ENCODE peak calls at places on chromosomes 6 and 20, in eight cellular contexts. One of them, this sample, is unnamed.

GRCh38 chr6:73560853-73561407 is 40.1 kb upstream of the EEF1A1 start:
- DNase-seq in omental fat pad: no peak
- DNase-seq in T-helper 1 cell: no peak
- DNase-seq in right lobe of liver: no peak
- DNase-seq in Kasumi-1: no peak
- DNase-seq in BJ: no peak
- DNase-seq in EL: no peak
- DNase-seq in B cell: no peak
- DNase-seq in this sample: no peak

GRCh38 chr6:131976545-131977061 is 25.4 kb upstream of the CCN2 start:
- DNase-seq in omental fat pad: no peak
- DNase-seq in T-helper 1 cell: no peak
- DNase-seq in right lobe of liver: no peak
- DNase-seq in Kasumi-1: no peak
- DNase-seq in BJ: no peak
- DNase-seq in EL: no peak
- DNase-seq in B cell: no peak
- DNase-seq in this sample: no peak

GRCh38 chr6:141203902-141204575 is 928.7 kb upstream of the GJE1 start:
- DNase-seq in omental fat pad: no peak
- DNase-seq in T-helper 1 cell: no peak
- DNase-seq in right lobe of liver: no peak
- DNase-seq in Kasumi-1: no peak
- DNase-seq in BJ: no peak
- DNase-seq in EL: peak
- DNase-seq in B cell: no peak
- DNase-seq in this sample: no peak

GRCh38 chr6:49052901-49053300 is 410.2 kb downstream of the MMUT start:
- DNase-seq in omental fat pad: no peak
- DNase-seq in T-helper 1 cell: no peak
- DNase-seq in right lobe of liver: no peak
- DNase-seq in Kasumi-1: no peak
- DNase-seq in BJ: no peak
- DNase-seq in EL: no peak
- DNase-seq in B cell: no peak
- DNase-seq in this sample: no peak

GRCh38 chr6:101146389-101146788 is 247.1 kb upstream of the GRIK2 start:
- DNase-seq in omental fat pad: no peak
- DNase-seq in T-helper 1 cell: no peak
- DNase-seq in right lobe of liver: no peak
- DNase-seq in Kasumi-1: no peak
- DNase-seq in BJ: no peak
- DNase-seq in EL: peak
- DNase-seq in B cell: no peak
- DNase-seq in this sample: no peak

GRCh38 chr6:111624391-111625098 is 18.9 kb upstream of the TRAF3IP2 start:
- DNase-seq in omental fat pad: no peak
- DNase-seq in T-helper 1 cell: no peak
- DNase-seq in right lobe of liver: no peak
- DNase-seq in Kasumi-1: no peak
- DNase-seq in BJ: no peak
- DNase-seq in EL: no peak
- DNase-seq in B cell: no peak
- DNase-seq in this sample: no peak

GRCh38 chr6:71510057-71510713 is 221.6 kb downstream of the OGFRL1 start:
- DNase-seq in omental fat pad: no peak
- DNase-seq in T-helper 1 cell: no peak
- DNase-seq in right lobe of liver: peak
- DNase-seq in Kasumi-1: no peak
- DNase-seq in BJ: peak
- DNase-seq in EL: peak
- DNase-seq in B cell: peak
- DNase-seq in this sample: peak

GRCh38 chr6:84019812-84020211 is 13.8 kb upstream of the MRAP2 start:
- DNase-seq in omental fat pad: no peak
- DNase-seq in T-helper 1 cell: no peak
- DNase-seq in right lobe of liver: no peak
- DNase-seq in Kasumi-1: no peak
- DNase-seq in BJ: no peak
- DNase-seq in EL: no peak
- DNase-seq in B cell: no peak
- DNase-seq in this sample: no peak

GRCh38 chr6:43274916-43275597 is 23.0 kb upstream of the SLC22A7 start:
- DNase-seq in omental fat pad: no peak
- DNase-seq in T-helper 1 cell: no peak
- DNase-seq in right lobe of liver: peak
- DNase-seq in Kasumi-1: no peak
- DNase-seq in BJ: no peak
- DNase-seq in EL: no peak
- DNase-seq in B cell: no peak
- DNase-seq in this sample: peak

GRCh38 chr6:69179681-69180080 is 544.6 kb downstream of the ADGRB3 start:
- DNase-seq in omental fat pad: no peak
- DNase-seq in T-helper 1 cell: no peak
- DNase-seq in right lobe of liver: no peak
- DNase-seq in Kasumi-1: peak
- DNase-seq in BJ: no peak
- DNase-seq in EL: peak
- DNase-seq in B cell: no peak
- DNase-seq in this sample: peak

GRCh38 chr20:45538209-45538798 is 978 bp downstream of the WFDC6 start:
- DNase-seq in omental fat pad: no peak
- DNase-seq in T-helper 1 cell: no peak
- DNase-seq in right lobe of liver: no peak
- DNase-seq in Kasumi-1: no peak
- DNase-seq in BJ: no peak
- DNase-seq in EL: peak
- DNase-seq in B cell: no peak
- DNase-seq in this sample: no peak

GRCh38 chr6:132764370-132764769 is 6.7 kb upstream of the VNN2 start:
- DNase-seq in omental fat pad: peak
- DNase-seq in T-helper 1 cell: no peak
- DNase-seq in right lobe of liver: no peak
- DNase-seq in Kasumi-1: no peak
- DNase-seq in BJ: peak
- DNase-seq in EL: peak
- DNase-seq in B cell: no peak
- DNase-seq in this sample: no peak

GRCh38 chr6:43125555-43125954 is 45.5 kb upstream of the SRF start:
- DNase-seq in omental fat pad: no peak
- DNase-seq in T-helper 1 cell: no peak
- DNase-seq in right lobe of liver: no peak
- DNase-seq in Kasumi-1: no peak
- DNase-seq in BJ: no peak
- DNase-seq in EL: no peak
- DNase-seq in B cell: no peak
- DNase-seq in this sample: no peak

GRCh38 chr20:62454936-62455673 is 20.7 kb downstream of the GATA5 start:
- DNase-seq in omental fat pad: no peak
- DNase-seq in T-helper 1 cell: no peak
- DNase-seq in right lobe of liver: no peak
- DNase-seq in Kasumi-1: no peak
- DNase-seq in BJ: no peak
- DNase-seq in EL: no peak
- DNase-seq in B cell: no peak
- DNase-seq in this sample: no peak

GRCh38 chr6:132530293-132530974 is 7.6 kb upstream of the TAAR9 start:
- DNase-seq in omental fat pad: peak
- DNase-seq in T-helper 1 cell: peak
- DNase-seq in right lobe of liver: no peak
- DNase-seq in Kasumi-1: peak
- DNase-seq in BJ: no peak
- DNase-seq in EL: peak
- DNase-seq in B cell: peak
- DNase-seq in this sample: no peak

GRCh38 chr6:14273196-14273595 is 155.6 kb downstream of the CD83 start:
- DNase-seq in omental fat pad: no peak
- DNase-seq in T-helper 1 cell: no peak
- DNase-seq in right lobe of liver: no peak
- DNase-seq in Kasumi-1: no peak
- DNase-seq in BJ: no peak
- DNase-seq in EL: no peak
- DNase-seq in B cell: no peak
- DNase-seq in this sample: no peak

GRCh38 chr6:165747963-165748362 is 84.9 kb upstream of the PDE10A start:
- DNase-seq in omental fat pad: no peak
- DNase-seq in T-helper 1 cell: no peak
- DNase-seq in right lobe of liver: no peak
- DNase-seq in Kasumi-1: no peak
- DNase-seq in BJ: no peak
- DNase-seq in EL: no peak
- DNase-seq in B cell: no peak
- DNase-seq in this sample: no peak

GRCh38 chr20:6530916-6531315 is 236.6 kb upstream of the BMP2 start:
- DNase-seq in omental fat pad: no peak
- DNase-seq in T-helper 1 cell: no peak
- DNase-seq in right lobe of liver: no peak
- DNase-seq in Kasumi-1: no peak
- DNase-seq in BJ: no peak
- DNase-seq in EL: no peak
- DNase-seq in B cell: no peak
- DNase-seq in this sample: no peak

GRCh38 chr20:12022121-12022520 is 104.4 kb downstream of the BTBD3 start:
- DNase-seq in omental fat pad: no peak
- DNase-seq in T-helper 1 cell: no peak
- DNase-seq in right lobe of liver: no peak
- DNase-seq in Kasumi-1: no peak
- DNase-seq in BJ: no peak
- DNase-seq in EL: no peak
- DNase-seq in B cell: no peak
- DNase-seq in this sample: no peak

GRCh38 chr6:32375739-32376529 is 4.2 kb upstream of the TSBP1 start:
- DNase-seq in omental fat pad: no peak
- DNase-seq in T-helper 1 cell: no peak
- DNase-seq in right lobe of liver: peak
- DNase-seq in Kasumi-1: no peak
- DNase-seq in BJ: no peak
- DNase-seq in EL: no peak
- DNase-seq in B cell: no peak
- DNase-seq in this sample: no peak

GRCh38 chr6:107578642-107579332 is 88.9 kb downstream of the SOBP start:
- DNase-seq in omental fat pad: no peak
- DNase-seq in T-helper 1 cell: no peak
- DNase-seq in right lobe of liver: no peak
- DNase-seq in Kasumi-1: no peak
- DNase-seq in BJ: no peak
- DNase-seq in EL: no peak
- DNase-seq in B cell: no peak
- DNase-seq in this sample: no peak

GRCh38 chr20:36736451-36737182 is 9.3 kb downstream of the NDRG3 start:
- DNase-seq in omental fat pad: no peak
- DNase-seq in T-helper 1 cell: no peak
- DNase-seq in right lobe of liver: no peak
- DNase-seq in Kasumi-1: peak
- DNase-seq in BJ: no peak
- DNase-seq in EL: no peak
- DNase-seq in B cell: no peak
- DNase-seq in this sample: no peak

GRCh38 chr20:50152394-50153152 is 950 bp downstream of the PEDS1 start:
- DNase-seq in omental fat pad: no peak
- DNase-seq in T-helper 1 cell: no peak
- DNase-seq in right lobe of liver: no peak
- DNase-seq in Kasumi-1: no peak
- DNase-seq in BJ: no peak
- DNase-seq in EL: no peak
- DNase-seq in B cell: no peak
- DNase-seq in this sample: no peak

GRCh38 chr20:40980828-40981310 is 47.8 kb upstream of the TOP1 start:
- DNase-seq in omental fat pad: no peak
- DNase-seq in T-helper 1 cell: no peak
- DNase-seq in right lobe of liver: no peak
- DNase-seq in Kasumi-1: no peak
- DNase-seq in BJ: no peak
- DNase-seq in EL: no peak
- DNase-seq in B cell: no peak
- DNase-seq in this sample: no peak

GRCh38 chr20:32296412-32296811 is 19.0 kb downstream of the KIF3B start:
- DNase-seq in omental fat pad: no peak
- DNase-seq in T-helper 1 cell: no peak
- DNase-seq in right lobe of liver: no peak
- DNase-seq in Kasumi-1: no peak
- DNase-seq in BJ: no peak
- DNase-seq in EL: no peak
- DNase-seq in B cell: no peak
- DNase-seq in this sample: no peak

GRCh38 chr20:7859371-7859802 is 80.9 kb downstream of the HAO1 start:
- DNase-seq in omental fat pad: no peak
- DNase-seq in T-helper 1 cell: no peak
- DNase-seq in right lobe of liver: no peak
- DNase-seq in Kasumi-1: peak
- DNase-seq in BJ: no peak
- DNase-seq in EL: peak
- DNase-seq in B cell: no peak
- DNase-seq in this sample: no peak

GRCh38 chr6:139515511-139515910 is 141.1 kb upstream of the CITED2 start:
- DNase-seq in omental fat pad: no peak
- DNase-seq in T-helper 1 cell: no peak
- DNase-seq in right lobe of liver: no peak
- DNase-seq in Kasumi-1: no peak
- DNase-seq in BJ: no peak
- DNase-seq in EL: peak
- DNase-seq in B cell: no peak
- DNase-seq in this sample: no peak

GRCh38 chr6:106155219-106155830 is 69.2 kb downstream of the PRDM1 start:
- DNase-seq in omental fat pad: no peak
- DNase-seq in T-helper 1 cell: no peak
- DNase-seq in right lobe of liver: no peak
- DNase-seq in Kasumi-1: no peak
- DNase-seq in BJ: peak
- DNase-seq in EL: peak
- DNase-seq in B cell: no peak
- DNase-seq in this sample: no peak

GRCh38 chr6:137486388-137486787 is 7.8 kb downstream of the OLIG3 start:
- DNase-seq in omental fat pad: no peak
- DNase-seq in T-helper 1 cell: no peak
- DNase-seq in right lobe of liver: no peak
- DNase-seq in Kasumi-1: no peak
- DNase-seq in BJ: no peak
- DNase-seq in EL: no peak
- DNase-seq in B cell: no peak
- DNase-seq in this sample: no peak

GRCh38 chr6:166551797-166552495 is 34.5 kb downstream of the RAMACL start:
- DNase-seq in omental fat pad: no peak
- DNase-seq in T-helper 1 cell: no peak
- DNase-seq in right lobe of liver: no peak
- DNase-seq in Kasumi-1: no peak
- DNase-seq in BJ: no peak
- DNase-seq in EL: no peak
- DNase-seq in B cell: no peak
- DNase-seq in this sample: no peak

GRCh38 chr6:141212296-141212695 is 920.4 kb upstream of the GJE1 start:
- DNase-seq in omental fat pad: no peak
- DNase-seq in T-helper 1 cell: no peak
- DNase-seq in right lobe of liver: no peak
- DNase-seq in Kasumi-1: no peak
- DNase-seq in BJ: no peak
- DNase-seq in EL: peak
- DNase-seq in B cell: no peak
- DNase-seq in this sample: no peak

GRCh38 chr6:139485742-139486475 is 111.5 kb upstream of the CITED2 start:
- DNase-seq in omental fat pad: no peak
- DNase-seq in T-helper 1 cell: no peak
- DNase-seq in right lobe of liver: peak
- DNase-seq in Kasumi-1: no peak
- DNase-seq in BJ: no peak
- DNase-seq in EL: no peak
- DNase-seq in B cell: no peak
- DNase-seq in this sample: no peak

GRCh38 chr6:10583509-10583908 is 62.4 kb downstream of the GCNT2 start:
- DNase-seq in omental fat pad: no peak
- DNase-seq in T-helper 1 cell: no peak
- DNase-seq in right lobe of liver: no peak
- DNase-seq in Kasumi-1: no peak
- DNase-seq in BJ: no peak
- DNase-seq in EL: no peak
- DNase-seq in B cell: no peak
- DNase-seq in this sample: no peak

GRCh38 chr6:31114970-31115849 is 610 bp downstream of the PSORS1C1 start:
- DNase-seq in omental fat pad: no peak
- DNase-seq in T-helper 1 cell: no peak
- DNase-seq in right lobe of liver: no peak
- DNase-seq in Kasumi-1: peak
- DNase-seq in BJ: no peak
- DNase-seq in EL: peak
- DNase-seq in B cell: no peak
- DNase-seq in this sample: no peak